ENCODE peak calls at places on chromosomes 13 and 19, in nine cellular contexts. X is fibroblast of the aortic adventitia, L is small intestine, B is hypothalamus, C is OCI-LY7, O is dorsolateral prefrontal cortex, W is SK-N-MC, U is fibroblast of lung, Y is fibroblast of mammary gland. S is an unnamed sample.

GRCh38 chr19:50551034-50551712 is 17.1 kb downstream of the LRRC4B start:
- DNase-seq in L (no peak), O (no peak), U (no peak), W (no peak), C (no peak), Y (no peak), B (no peak), X (no peak), S (no peak)

GRCh38 chr13:92221916-92222315 is 823.5 kb downstream of the GPC5 start:
- DNase-seq in C (no peak), L (peak), W (no peak), X (no peak), O (no peak), Y (no peak), U (peak), B (no peak), S (peak)

GRCh38 chr13:105878119-105878518 is 657.3 kb downstream of the EFNB2 start:
- DNase-seq in X (no peak), U (no peak), L (no peak), Y (no peak), W (no peak), B (no peak), O (no peak), C (no peak), S (no peak)

GRCh38 chr19:19997656-19998268 is 41.5 kb downstream of the ZNF682 start:
- DNase-seq in Y (peak), X (no peak), O (no peak), C (peak), B (no peak), L (no peak), W (no peak), U (no peak), S (peak)

GRCh38 chr13:66347718-66348117 is 882.4 kb downstream of the PCDH9 start:
- DNase-seq in W (no peak), B (no peak), X (no peak), U (peak), O (no peak), C (no peak), Y (no peak), L (no peak), S (no peak)

GRCh38 chr13:48231948-48232347 is 1.1 kb upstream of the ITM2B start:
- DNase-seq in O (no peak), L (no peak), Y (no peak), W (no peak), B (no peak), X (no peak), U (no peak), C (no peak), S (no peak)

GRCh38 chr13:30615851-30616311 is 1.8 kb upstream of the USPL1 start:
- DNase-seq in Y (peak), C (peak), W (no peak), O (no peak), U (peak), B (no peak), L (peak), X (peak), S (no peak)

GRCh38 chr19:14375055-14375581 is 6.1 kb upstream of the ADGRE5 start:
- DNase-seq in X (no peak), O (no peak), B (no peak), U (no peak), Y (no peak), L (peak), W (no peak), C (peak), S (peak)

GRCh38 chr19:6891761-6892385 is 4.5 kb downstream of the ADGRE1 start:
- DNase-seq in W (peak), C (peak), L (no peak), U (no peak), Y (no peak), O (no peak), X (no peak), B (no peak), S (no peak)

GRCh38 chr13:37485766-37486165 is 112.8 kb downstream of the POSTN start:
- DNase-seq in O (no peak), B (no peak), L (no peak), X (peak), W (no peak), C (no peak), U (peak), Y (peak), S (no peak)

GRCh38 chr13:109728061-109728460 is 58.3 kb downstream of the IRS2 start:
- DNase-seq in U (no peak), X (no peak), C (no peak), O (no peak), L (no peak), Y (no peak), B (no peak), W (no peak), S (no peak)

GRCh38 chr19:43501661-43502418 is 2.7 kb downstream of the PHLDB3 start:
- DNase-seq in O (no peak), X (no peak), W (no peak), Y (no peak), C (no peak), L (no peak), B (no peak), U (no peak), S (no peak)

GRCh38 chr13:63551731-63552130 is 2136.1 kb upstream of the PCDH20 start:
- DNase-seq in B (no peak), X (no peak), O (no peak), Y (no peak), C (no peak), W (no peak), U (no peak), L (no peak), S (no peak)

GRCh38 chr19:4302238-4302630 is at the start of gene TMIGD2:
- DNase-seq in W (no peak), X (no peak), B (no peak), U (no peak), C (no peak), L (peak), O (no peak), Y (no peak), S (no peak)

GRCh38 chr13:104008571-104009435 is 942.6 kb upstream of the SLC10A2 start:
- DNase-seq in C (no peak), B (no peak), X (peak), L (no peak), Y (peak), U (peak), O (no peak), W (no peak), S (no peak)

S was measured in mucosa of descending colon.